ENCODE peak calls at places on chromosomes 12 and 14, in six cellular contexts. Y is K562, S is endothelial cell of umbilical vein, F is HepG2, J is NB4, C is GM12878. R is an unnamed sample.

GRCh38 chr12:69570000-69570516 is 15.2 kb upstream of the CCT2 start:
- DNase-seq in Y (no peak), S (no peak), F (no peak), J (no peak), C (no peak), R (peak; percentile 79)

GRCh38 chr14:56474419-56475022 is 105.1 kb upstream of the TMEM260 start:
- DNase-seq in Y (peak; percentile 9), S (peak; percentile 54), F (peak; percentile 16), J (peak; percentile 50), C (no peak), R (peak; percentile 19)

GRCh38 chr14:105605501-105606304 is 79.3 kb downstream of the TMEM121 start:
- DNase-seq in Y (no peak), S (no peak), F (no peak), J (no peak), C (no peak), R (no peak)

GRCh38 chr14:64562432-64562831 is 12.7 kb downstream of the PPP1R36 start:
- DNase-seq in Y (no peak), S (no peak), F (no peak), J (no peak), C (no peak), R (no peak)

GRCh38 chr12:9667403-9667802 is 2.1 kb upstream of the CLEC2D start:
- DNase-seq in Y (no peak), S (no peak), F (no peak), J (no peak), C (peak; percentile 72), R (no peak)

GRCh38 chr12:57726884-57727757 is 11.4 kb downstream of the AGAP2 start:
- DNase-seq in Y (no peak), S (peak; percentile 34), F (no peak), J (no peak), C (no peak), R (no peak)

GRCh38 chr12:6980740-6981139 is 10.0 kb downstream of the EMG1 start:
- DNase-seq in Y (no peak), S (no peak), F (peak; percentile 76), J (no peak), C (no peak), R (no peak)

GRCh38 chr14:87461704-87462103 is 531.3 kb downstream of the GALC start:
- DNase-seq in Y (no peak), S (no peak), F (no peak), J (no peak), C (no peak), R (no peak)

GRCh38 chr12:107759410-107759809 is 1.5 kb downstream of the PRDM4 start:
- DNase-seq in Y (peak; percentile 47), S (peak; percentile 65), F (peak; percentile 23), J (peak; percentile 77), C (no peak), R (peak; percentile 60)

GRCh38 chr14:66649515-66649914 is 141.6 kb downstream of the GPHN start:
- DNase-seq in Y (no peak), S (no peak), F (no peak), J (no peak), C (peak; percentile 79), R (no peak)

GRCh38 chr14:23539209-23539866 is 12.2 kb downstream of the ZFHX2 start:
- DNase-seq in Y (peak; percentile 70), S (peak; percentile 45), F (peak; percentile 86), J (peak; percentile 50), C (no peak), R (peak; percentile 45)

GRCh38 chr14:100012478-100012925 is 52.7 kb upstream of the EVL start:
- DNase-seq in Y (no peak), S (peak; percentile 40), F (no peak), J (no peak), C (peak; percentile 24), R (no peak)

GRCh38 chr12:56358836-56359532 is 923 bp downstream of the STAT2 start:
- DNase-seq in Y (no peak), S (no peak), F (no peak), J (peak; percentile 58), C (no peak), R (no peak)

GRCh38 chr12:5969974-5970690 is 25.1 kb upstream of the ANO2 start:
- DNase-seq in Y (peak; percentile 9), S (no peak), F (no peak), J (no peak), C (no peak), R (no peak)

GRCh38 chr14:71687115-71687836 is 245.0 kb upstream of the RGS6 start:
- DNase-seq in Y (no peak), S (no peak), F (no peak), J (no peak), C (no peak), R (no peak)

GRCh38 chr12:43241971-43242370 is 310.0 kb downstream of the ADAMTS20 start:
- DNase-seq in Y (no peak), S (peak; percentile 27), F (no peak), J (no peak), C (no peak), R (no peak)

GRCh38 chr14:104499784-104500496 is 79.6 kb upstream of the C14orf180 start:
- DNase-seq in Y (no peak), S (no peak), F (no peak), J (no peak), C (no peak), R (no peak)

GRCh38 chr12:92144631-92145480 is 790 bp downstream of the BTG1 start:
- DNase-seq in Y (peak; percentile 42), S (peak; percentile 88), F (peak; percentile 27), J (peak; percentile 78), C (no peak), R (peak; percentile 44)

GRCh38 chr12:25686351-25686750 is 133.3 kb upstream of the LMNTD1 start:
- DNase-seq in Y (no peak), S (no peak), F (no peak), J (no peak), C (no peak), R (no peak)

GRCh38 chr14:36194645-36195044 is 18.1 kb upstream of the PTCSC3 start:
- DNase-seq in Y (no peak), S (no peak), F (no peak), J (no peak), C (no peak), R (no peak)

GRCh38 chr12:46459111-46459510 is 86.5 kb upstream of the SLC38A2 start:
- DNase-seq in Y (no peak), S (peak; percentile 74), F (no peak), J (no peak), C (no peak), R (no peak)

GRCh38 chr12:58877243-58877743 is 43.0 kb downstream of the LRIG3 start:
- DNase-seq in Y (no peak), S (no peak), F (peak; percentile 35), J (no peak), C (no peak), R (peak; percentile 74)

GRCh38 chr12:124884587-124885438 is 21.1 kb upstream of the SCARB1 start:
- DNase-seq in Y (peak; percentile 82), S (no peak), F (peak; percentile 84), J (no peak), C (no peak), R (no peak)

GRCh38 chr12:131990066-131990979 is 40.6 kb downstream of the EP400 start:
- DNase-seq in Y (no peak), S (no peak), F (no peak), J (no peak), C (no peak), R (no peak)

GRCh38 chr14:51873221-51873893 is 12.9 kb downstream of the GNG2 start:
- DNase-seq in Y (no peak), S (peak; percentile 87), F (no peak), J (peak; percentile 67), C (peak; percentile 94), R (peak; percentile 61)

GRCh38 chr14:41606249-41607118 is at the start of gene LRFN5:
- DNase-seq in Y (no peak), S (no peak), F (no peak), J (no peak), C (no peak), R (no peak)

GRCh38 chr12:109952873-109953272 is 43.3 kb downstream of the GIT2 start:
- DNase-seq in Y (no peak), S (no peak), F (no peak), J (no peak), C (no peak), R (no peak)

GRCh38 chr14:103007555-103007954 is 49.8 kb downstream of the CDC42BPB start:
- DNase-seq in Y (no peak), S (peak; percentile 81), F (no peak), J (no peak), C (no peak), R (no peak)

GRCh38 chr14:104243200-104243599 is 104.8 kb downstream of the KIF26A start:
- DNase-seq in Y (no peak), S (no peak), F (no peak), J (no peak), C (no peak), R (no peak)

GRCh38 chr12:125222876-125223275 is 157.6 kb downstream of the AACS start:
- DNase-seq in Y (peak; percentile 27), S (no peak), F (no peak), J (peak; percentile 82), C (no peak), R (no peak)

GRCh38 chr12:112368856-112369255 is 13.4 kb downstream of the HECTD4 start:
- DNase-seq in Y (no peak), S (no peak), F (no peak), J (no peak), C (no peak), R (no peak)

GRCh38 chr14:103372552-103373304 is 12.5 kb upstream of the MARK3 start:
- DNase-seq in Y (peak; percentile 51), S (peak; percentile 87), F (peak; percentile 48), J (peak; percentile 84), C (no peak), R (peak; percentile 78)

GRCh38 chr14:43896044-43896443 is 611.0 kb downstream of the FSCB start:
- DNase-seq in Y (no peak), S (no peak), F (peak; percentile 48), J (no peak), C (no peak), R (no peak)

GRCh38 chr14:43900173-43900655 is 606.9 kb downstream of the FSCB start:
- DNase-seq in Y (no peak), S (no peak), F (peak; percentile 92), J (no peak), C (no peak), R (peak; percentile 2)

GRCh38 chr14:43898709-43899108 is 608.4 kb downstream of the FSCB start:
- DNase-seq in Y (no peak), S (no peak), F (peak; percentile 16), J (no peak), C (no peak), R (peak; percentile 0)

GRCh38 chr14:43894534-43894933 is 612.5 kb downstream of the FSCB start:
- DNase-seq in Y (peak; percentile 25), S (no peak), F (no peak), J (peak; percentile 48), C (no peak), R (peak; percentile 17)
- TF ChIP-seq MYC in Y (no peak), S (no peak), F (no peak), J (no peak), C (no peak), R (no peak)

GRCh38 chr12:32134144-32134888 is 27.7 kb downstream of the BICD1 start:
- DNase-seq in Y (no peak), S (peak; percentile 49), F (no peak), J (peak; percentile 22), C (peak; percentile 61), R (no peak)
- TF ChIP-seq MYC in Y (no peak), S (no peak), F (no peak), J (no peak), C (no peak), R (no peak)

GRCh38 chr12:14278294-14278953 is 87.1 kb upstream of the ATF7IP start:
- DNase-seq in Y (no peak), S (no peak), F (no peak), J (no peak), C (no peak), R (no peak)
- TF ChIP-seq MYC in Y (no peak), S (no peak), F (no peak), J (no peak), C (no peak), R (no peak)

GRCh38 chr12:123660328-123660727 is 10.6 kb upstream of the TCTN2 start:
- DNase-seq in Y (no peak), S (no peak), F (no peak), J (no peak), C (no peak), R (peak; percentile 43)
- TF ChIP-seq MYC in Y (no peak), S (no peak), F (no peak), J (no peak), C (no peak), R (no peak)